ENCODE peak calls at places on chromosomes 5 and 9, in five cellular contexts. N is Calu3, C is RWPE1, W is pancreas, T is astrocyte of the spinal cord. X is an unnamed sample.

GRCh38 chr5:32639943-32640342 is 54.6 kb downstream of the SUB1 start:
- DNase-seq in N (no peak), C (peak), W (no peak), T (no peak), X (no peak)

GRCh38 chr5:56305001-56305400 is 71.9 kb upstream of the ANKRD55 start:
- DNase-seq in N (no peak), C (no peak), W (no peak), T (no peak), X (no peak)

GRCh38 chr9:6671416-6671815 is 25.9 kb upstream of the GLDC start:
- DNase-seq in N (no peak), C (no peak), W (no peak), T (no peak), X (no peak)

GRCh38 chr9:36903541-36904435 is 130.3 kb downstream of the PAX5 start:
- DNase-seq in N (peak), C (peak), W (peak), T (peak), X (no peak)

GRCh38 chr9:16090907-16091629 is 538.2 kb downstream of the CCDC171 start:
- DNase-seq in N (no peak), C (no peak), W (no peak), T (no peak), X (no peak)

GRCh38 chr9:136711751-136712689 is at the start of gene DIPK1B:
- DNase-seq in N (no peak), C (no peak), W (no peak), T (no peak), X (peak)

GRCh38 chr5:149641600-149641999 is 60.3 kb downstream of the ARHGEF37 start:
- DNase-seq in N (no peak), C (no peak), W (no peak), T (no peak), X (no peak)

GRCh38 chr5:173989432-173990082 is 587 bp downstream of the C5orf47 start:
- DNase-seq in N (no peak), C (no peak), W (no peak), T (no peak), X (no peak)

GRCh38 chr5:169655353-169655752 is 18.3 kb downstream of the DOCK2 start:
- DNase-seq in N (no peak), C (no peak), W (no peak), T (no peak), X (no peak)

GRCh38 chr9:122099271-122099869 is 6.3 kb upstream of the TTLL11 start:
- DNase-seq in N (peak), C (peak), W (peak), T (peak), X (peak)

DNA sequence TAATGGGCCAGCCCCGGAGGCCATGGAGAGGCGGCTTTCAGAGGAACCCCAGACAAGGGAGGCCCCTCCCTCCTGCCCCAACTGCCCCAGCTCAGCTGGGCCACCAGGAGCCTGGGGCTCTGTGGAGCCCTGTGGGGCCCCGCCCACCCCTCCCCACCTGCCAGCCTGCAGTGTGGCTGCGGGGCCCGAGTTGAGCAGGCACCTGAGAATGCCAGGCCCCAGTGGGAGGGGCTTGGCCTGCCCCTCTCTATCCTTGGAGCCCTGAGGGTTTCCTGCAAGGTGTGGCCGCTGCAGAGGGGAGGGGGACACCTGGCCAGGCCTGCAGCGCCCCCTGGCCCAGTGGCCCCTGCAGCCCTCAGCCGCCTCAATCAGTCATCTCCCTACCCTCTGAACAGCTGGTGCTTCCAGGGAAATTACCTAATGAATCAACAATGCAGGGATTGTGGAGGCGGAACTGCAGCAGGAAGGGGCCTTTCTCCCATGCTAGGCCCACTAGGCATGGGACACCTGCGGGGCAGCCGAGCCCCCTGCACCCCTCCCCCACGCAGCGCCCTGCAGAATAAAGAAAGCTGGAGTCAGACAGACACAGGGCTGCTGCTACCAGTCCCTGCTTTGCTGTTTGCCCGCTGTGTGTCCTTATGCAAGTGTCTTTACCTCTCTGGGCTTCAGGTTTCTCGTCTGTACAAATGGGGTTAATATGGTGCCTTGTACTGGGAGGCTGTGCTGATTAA is 48.0 kb downstream of the LMX1B start:
- DNase-seq in N (peak), C (peak), W (peak), T (no peak), X (no peak)
- TF ChIP-seq CTCF in N (no peak), C (no peak), W (no peak), T (no peak), X (no peak)

DNA sequence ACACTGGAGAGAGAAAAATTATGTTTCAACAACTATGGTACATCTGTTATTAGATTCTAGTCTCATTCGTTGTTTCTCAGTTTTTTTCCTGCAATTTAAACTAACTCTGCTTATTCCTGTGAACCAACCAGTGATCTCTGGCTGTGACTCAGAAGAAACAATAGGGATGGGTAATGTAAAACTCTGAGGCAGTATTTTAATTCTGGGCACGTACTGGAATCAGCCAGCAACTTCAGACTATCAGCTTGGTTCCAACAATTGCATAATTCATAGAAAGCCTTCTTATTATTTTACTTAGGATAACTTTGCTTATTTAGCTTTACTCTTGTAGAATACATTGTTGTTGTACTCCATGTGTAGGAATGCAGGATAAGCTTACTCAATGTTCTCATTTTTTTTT is 28.7 kb downstream of the MLLT3 start:
- DNase-seq in N (no peak), C (no peak), W (no peak), T (peak), X (no peak)
- TF ChIP-seq CTCF in N (no peak), C (no peak), W (no peak), T (no peak), X (no peak)

GRCh38 chr9:117616436-117616835 is 87.8 kb upstream of the TLR4 start:
- DNase-seq in N (no peak), C (no peak), W (peak), T (no peak), X (peak)

GRCh38 chr9:117625154-117625553 is 79.0 kb upstream of the TLR4 start:
- DNase-seq in N (no peak), C (no peak), W (no peak), T (no peak), X (no peak)

GRCh38 chr9:117624106-117624505 is 80.1 kb upstream of the TLR4 start:
- DNase-seq in N (no peak), C (no peak), W (no peak), T (peak), X (no peak)

DNA sequence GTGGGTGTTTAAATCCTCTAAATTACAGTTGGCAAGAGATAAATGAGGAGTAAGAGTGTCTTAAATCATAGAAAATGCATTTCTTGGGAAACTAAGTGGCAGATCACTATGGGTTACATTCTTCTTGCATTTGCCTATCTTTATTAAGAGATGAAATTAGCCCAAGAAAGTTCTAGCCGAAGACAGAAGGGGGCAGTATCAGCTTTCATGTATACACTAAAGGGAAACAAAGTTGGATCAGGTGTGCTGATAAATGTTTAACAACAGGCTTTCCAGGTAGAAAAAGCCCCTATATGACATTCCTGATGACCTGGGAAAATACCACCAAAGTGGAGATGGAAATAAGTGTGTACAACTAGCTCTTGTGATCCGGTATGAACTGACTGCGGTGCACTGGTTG is 81.9 kb upstream of the TLR4 start:
- DNase-seq in N (no peak), C (no peak), W (no peak), T (no peak), X (no peak)
- TF ChIP-seq CTCF in N (no peak), C (peak), W (no peak), T (no peak), X (no peak)

DNA sequence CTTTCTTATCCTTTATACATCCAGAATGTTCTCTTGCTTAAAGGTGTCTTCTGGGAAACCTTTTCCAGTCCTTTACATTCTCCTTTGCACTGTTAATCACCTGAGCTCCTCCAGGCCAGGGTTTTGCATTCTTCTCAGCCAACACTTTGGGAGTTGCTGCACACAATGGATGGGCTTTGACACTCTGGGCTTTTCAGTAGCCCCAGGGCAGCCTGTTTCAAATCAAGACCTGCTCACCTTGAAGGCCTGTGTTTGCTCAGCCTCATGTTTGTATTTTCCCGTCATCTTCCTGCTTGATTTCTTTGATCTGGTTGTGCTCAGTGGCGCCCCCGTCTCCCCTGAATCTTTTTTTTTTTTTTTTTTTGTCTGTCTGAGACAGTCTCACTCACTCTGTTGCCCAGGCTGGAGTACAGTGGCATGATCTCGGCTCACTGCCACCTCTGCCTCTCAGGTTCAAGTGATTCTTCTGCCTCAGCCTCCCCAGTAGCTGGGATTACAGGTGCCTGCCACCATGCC is 41.0 kb downstream of the DMRT1 start:
- DNase-seq in N (no peak), C (no peak), W (no peak), T (no peak), X (no peak)
- TF ChIP-seq CTCF in N (no peak), C (no peak), W (no peak), T (no peak), X (peak)

DNA sequence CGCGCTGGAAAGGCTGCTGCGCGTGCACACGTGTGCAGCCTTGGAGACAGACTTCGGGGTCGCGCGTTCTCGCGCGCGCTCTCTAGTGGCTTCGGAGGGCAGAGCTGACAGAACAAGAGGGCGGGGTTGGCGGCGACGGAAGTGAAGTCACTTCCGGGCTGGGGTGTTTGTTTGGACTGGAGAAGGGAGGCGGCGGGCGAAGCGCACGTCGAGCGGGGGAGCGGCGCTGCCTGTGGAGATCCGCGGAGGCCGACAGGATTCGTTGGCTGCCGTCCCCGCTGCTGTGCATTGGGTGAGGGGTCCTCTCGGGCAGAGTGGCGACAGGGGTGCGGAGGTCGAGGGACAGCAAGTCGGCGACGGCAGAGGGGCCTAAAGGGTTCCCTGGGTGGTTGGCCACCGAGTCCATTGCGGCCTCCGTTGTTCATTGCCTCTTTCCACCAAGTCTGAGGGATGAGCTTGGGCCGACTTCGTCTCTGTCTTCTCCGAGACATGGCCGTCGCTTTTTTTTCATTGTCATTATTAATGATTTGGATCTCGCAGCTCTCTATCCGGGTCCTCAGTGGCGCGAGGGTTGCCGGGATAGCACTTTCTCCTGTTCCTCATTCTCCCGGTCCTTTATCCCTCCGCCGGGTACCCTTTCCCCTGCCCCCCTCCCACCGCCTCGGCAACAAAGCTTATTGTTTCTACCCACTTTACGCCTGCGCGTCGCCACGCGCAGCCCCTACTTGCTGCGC is at the start of gene PAIP2:
- DNase-seq in N (peak), C (peak), W (peak), T (peak), X (peak)
- TF ChIP-seq CTCF in N (peak), C (peak), W (peak), T (peak), X (peak)

GRCh38 chr9:72599874-72600534 is 78.6 kb downstream of the TMC1 start:
- DNase-seq in N (no peak), C (no peak), W (no peak), T (no peak), X (no peak)
- TF ChIP-seq CTCF in N (no peak), C (no peak), W (no peak), T (no peak), X (no peak)

GRCh38 chr5:132397224-132397623 is 27.7 kb downstream of the SLC22A5 start:
- DNase-seq in N (no peak), C (no peak), W (no peak), T (no peak), X (no peak)
- TF ChIP-seq CTCF in N (no peak), C (no peak), W (no peak), T (no peak), X (no peak)

GRCh38 chr5:6583049-6583880 is 49.6 kb downstream of the NSUN2 start:
- DNase-seq in N (peak), C (no peak), W (peak), T (no peak), X (peak)
- TF ChIP-seq CTCF in N (no peak), C (peak), W (no peak), T (peak), X (peak)